ENCODE peak calls at places on chromosomes 4 and X, in ten cellular contexts. One of them, this sample, is unnamed.

GRCh38 chr4:6910340-6910959 is 824 bp downstream of the TBC1D14 start:
- DNase-seq in effector CD8-positive, alpha-beta T cell: no peak
- DNase-seq in fibroblast of gingiva: no peak
- DNase-seq in left cardiac atrium: no peak
- DNase-seq in globus pallidus: no peak
- DNase-seq in NCI-H1092 treated with DMSO at 0.1 percent for 48 hours: no peak
- DNase-seq in epithelial cell of prostate: no peak
- DNase-seq in AG09319: no peak
- DNase-seq in A172: no peak
- DNase-seq in GOT3: no peak
- DNase-seq in this sample: no peak

GRCh38 chr4:114393295-114394038 is 205.1 kb upstream of the UGT8 start:
- DNase-seq in effector CD8-positive, alpha-beta T cell: no peak
- DNase-seq in fibroblast of gingiva: no peak
- DNase-seq in left cardiac atrium: no peak
- DNase-seq in globus pallidus: no peak
- DNase-seq in NCI-H1092 treated with DMSO at 0.1 percent for 48 hours: no peak
- DNase-seq in epithelial cell of prostate: no peak
- DNase-seq in AG09319: no peak
- DNase-seq in A172: no peak
- DNase-seq in GOT3: no peak
- DNase-seq in this sample: no peak

GRCh38 chrX:55524487-55524886 is 34.8 kb upstream of the USP51 start:
- DNase-seq in effector CD8-positive, alpha-beta T cell: no peak
- DNase-seq in fibroblast of gingiva: no peak
- DNase-seq in left cardiac atrium: no peak
- DNase-seq in globus pallidus: peak
- DNase-seq in NCI-H1092 treated with DMSO at 0.1 percent for 48 hours: peak
- DNase-seq in epithelial cell of prostate: no peak
- DNase-seq in AG09319: no peak
- DNase-seq in A172: no peak
- DNase-seq in GOT3: no peak
- DNase-seq in this sample: no peak

GRCh38 chrX:63735882-63736281 is 49.1 kb downstream of the ARHGEF9 start:
- DNase-seq in effector CD8-positive, alpha-beta T cell: no peak
- DNase-seq in fibroblast of gingiva: no peak
- DNase-seq in left cardiac atrium: no peak
- DNase-seq in globus pallidus: no peak
- DNase-seq in NCI-H1092 treated with DMSO at 0.1 percent for 48 hours: no peak
- DNase-seq in epithelial cell of prostate: no peak
- DNase-seq in AG09319: no peak
- DNase-seq in A172: no peak
- DNase-seq in GOT3: no peak
- DNase-seq in this sample: no peak

GRCh38 chr4:3340038-3340702 is 47.3 kb downstream of the RGS12 start:
- DNase-seq in effector CD8-positive, alpha-beta T cell: no peak
- DNase-seq in fibroblast of gingiva: no peak
- DNase-seq in left cardiac atrium: no peak
- DNase-seq in globus pallidus: no peak
- DNase-seq in NCI-H1092 treated with DMSO at 0.1 percent for 48 hours: no peak
- DNase-seq in epithelial cell of prostate: no peak
- DNase-seq in AG09319: no peak
- DNase-seq in A172: no peak
- DNase-seq in GOT3: no peak
- DNase-seq in this sample: no peak

GRCh38 chr4:145098675-145099037 is 545 bp downstream of the ABCE1 start:
- DNase-seq in effector CD8-positive, alpha-beta T cell: no peak
- DNase-seq in fibroblast of gingiva: peak
- DNase-seq in left cardiac atrium: peak
- DNase-seq in globus pallidus: peak
- DNase-seq in NCI-H1092 treated with DMSO at 0.1 percent for 48 hours: peak
- DNase-seq in epithelial cell of prostate: peak
- DNase-seq in AG09319: no peak
- DNase-seq in A172: peak
- DNase-seq in GOT3: no peak
- DNase-seq in this sample: no peak

GRCh38 chr4:97106161-97106560 is 1037.1 kb downstream of the STPG2 start:
- DNase-seq in effector CD8-positive, alpha-beta T cell: no peak
- DNase-seq in fibroblast of gingiva: no peak
- DNase-seq in left cardiac atrium: no peak
- DNase-seq in globus pallidus: no peak
- DNase-seq in NCI-H1092 treated with DMSO at 0.1 percent for 48 hours: no peak
- DNase-seq in epithelial cell of prostate: no peak
- DNase-seq in AG09319: no peak
- DNase-seq in A172: no peak
- DNase-seq in GOT3: no peak
- DNase-seq in this sample: no peak

GRCh38 chr4:172892300-172892699 is 276.3 kb upstream of the GALNT7 start:
- DNase-seq in effector CD8-positive, alpha-beta T cell: no peak
- DNase-seq in fibroblast of gingiva: no peak
- DNase-seq in left cardiac atrium: no peak
- DNase-seq in globus pallidus: no peak
- DNase-seq in NCI-H1092 treated with DMSO at 0.1 percent for 48 hours: peak
- DNase-seq in epithelial cell of prostate: no peak
- DNase-seq in AG09319: no peak
- DNase-seq in A172: no peak
- DNase-seq in GOT3: no peak
- DNase-seq in this sample: no peak

GRCh38 chrX:103789004-103789403 is 12.4 kb downstream of the PLP1 start:
- DNase-seq in effector CD8-positive, alpha-beta T cell: no peak
- DNase-seq in fibroblast of gingiva: no peak
- DNase-seq in left cardiac atrium: no peak
- DNase-seq in globus pallidus: no peak
- DNase-seq in NCI-H1092 treated with DMSO at 0.1 percent for 48 hours: no peak
- DNase-seq in epithelial cell of prostate: no peak
- DNase-seq in AG09319: no peak
- DNase-seq in A172: no peak
- DNase-seq in GOT3: no peak
- DNase-seq in this sample: no peak

GRCh38 chr4:139814285-139815015 is 148.8 kb downstream of the MGST2 start:
- DNase-seq in effector CD8-positive, alpha-beta T cell: no peak
- DNase-seq in fibroblast of gingiva: no peak
- DNase-seq in left cardiac atrium: peak
- DNase-seq in globus pallidus: no peak
- DNase-seq in NCI-H1092 treated with DMSO at 0.1 percent for 48 hours: peak
- DNase-seq in epithelial cell of prostate: no peak
- DNase-seq in AG09319: no peak
- DNase-seq in A172: peak
- DNase-seq in GOT3: no peak
- DNase-seq in this sample: peak

GRCh38 chr4:145307120-145307519 is 126.7 kb upstream of the OTUD4 start:
- DNase-seq in effector CD8-positive, alpha-beta T cell: no peak
- DNase-seq in fibroblast of gingiva: no peak
- DNase-seq in left cardiac atrium: no peak
- DNase-seq in globus pallidus: peak
- DNase-seq in NCI-H1092 treated with DMSO at 0.1 percent for 48 hours: no peak
- DNase-seq in epithelial cell of prostate: no peak
- DNase-seq in AG09319: no peak
- DNase-seq in A172: no peak
- DNase-seq in GOT3: no peak
- DNase-seq in this sample: no peak

This sample was measured in BJ.